ENCODE peak calls at places on chromosomes 1 and 21, in eight cellular contexts. One of them, this sample, is unnamed.

GRCh38 chr1:118275716-118276115 is 90.7 kb upstream of the SPAG17 start:
- DNase-seq in left ventricle myocardium inferior: no peak
- DNase-seq in progenitor cell of endocrine pancreas: no peak
- DNase-seq in activated CD8-positive, alpha-beta memory T cell treated with anti-CD3 and anti-CD28 coated beads, Interleukin-2, amount 50 U/mL, for 48 hours: no peak
- DNase-seq in bronchial epithelial cell: no peak
- DNase-seq in stimulated activated CD4-positive, alpha-beta T cell treated with anti-CD3 and anti-CD28 coated beads, Interleukin-4, amount 100 ng/mL, for 48 hours: no peak
- DNase-seq in stimulated activated CD8-positive, alpha-beta memory T cell treated with anti-CD3 and anti-CD28 coated beads, Interleukin-4, amount 100 ng/mL, for 24 hours: no peak
- DNase-seq in brain microvascular endothelial cell: no peak
- DNase-seq in this sample: no peak

GRCh38 chr1:224399887-224400286 is 34.7 kb downstream of the WDR26 start:
- DNase-seq in left ventricle myocardium inferior: no peak
- DNase-seq in progenitor cell of endocrine pancreas: no peak
- DNase-seq in bronchial epithelial cell: no peak
- DNase-seq in brain microvascular endothelial cell: no peak
- DNase-seq in stimulated activated CD8-positive, alpha-beta memory T cell treated with anti-CD3 and anti-CD28 coated beads, Interleukin-4, amount 100 ng/mL, for 24 hours: no peak
- DNase-seq in stimulated activated CD4-positive, alpha-beta T cell treated with anti-CD3 and anti-CD28 coated beads, Interleukin-4, amount 100 ng/mL, for 48 hours: no peak
- DNase-seq in activated CD8-positive, alpha-beta memory T cell treated with anti-CD3 and anti-CD28 coated beads, Interleukin-2, amount 50 U/mL, for 48 hours: no peak
- DNase-seq in this sample: no peak

GRCh38 chr1:202242080-202242419 is 48.5 kb downstream of the LGR6 start:
- DNase-seq in activated CD8-positive, alpha-beta memory T cell treated with anti-CD3 and anti-CD28 coated beads, Interleukin-2, amount 50 U/mL, for 48 hours: no peak
- DNase-seq in brain microvascular endothelial cell: no peak
- DNase-seq in stimulated activated CD8-positive, alpha-beta memory T cell treated with anti-CD3 and anti-CD28 coated beads, Interleukin-4, amount 100 ng/mL, for 24 hours: no peak
- DNase-seq in stimulated activated CD4-positive, alpha-beta T cell treated with anti-CD3 and anti-CD28 coated beads, Interleukin-4, amount 100 ng/mL, for 48 hours: no peak
- DNase-seq in progenitor cell of endocrine pancreas: no peak
- DNase-seq in bronchial epithelial cell: no peak
- DNase-seq in left ventricle myocardium inferior: no peak
- DNase-seq in this sample: no peak

GRCh38 chr1:156122519-156123355 is 8.2 kb downstream of the LMNA start:
- DNase-seq in brain microvascular endothelial cell: peak
- DNase-seq in stimulated activated CD4-positive, alpha-beta T cell treated with anti-CD3 and anti-CD28 coated beads, Interleukin-4, amount 100 ng/mL, for 48 hours: no peak
- DNase-seq in bronchial epithelial cell: peak
- DNase-seq in left ventricle myocardium inferior: peak
- DNase-seq in stimulated activated CD8-positive, alpha-beta memory T cell treated with anti-CD3 and anti-CD28 coated beads, Interleukin-4, amount 100 ng/mL, for 24 hours: no peak
- DNase-seq in progenitor cell of endocrine pancreas: no peak
- DNase-seq in activated CD8-positive, alpha-beta memory T cell treated with anti-CD3 and anti-CD28 coated beads, Interleukin-2, amount 50 U/mL, for 48 hours: no peak
- DNase-seq in this sample: peak

GRCh38 chr1:28591708-28592313 is at the start of gene RAB42:
- DNase-seq in stimulated activated CD4-positive, alpha-beta T cell treated with anti-CD3 and anti-CD28 coated beads, Interleukin-4, amount 100 ng/mL, for 48 hours: no peak
- DNase-seq in bronchial epithelial cell: no peak
- DNase-seq in brain microvascular endothelial cell: no peak
- DNase-seq in progenitor cell of endocrine pancreas: no peak
- DNase-seq in stimulated activated CD8-positive, alpha-beta memory T cell treated with anti-CD3 and anti-CD28 coated beads, Interleukin-4, amount 100 ng/mL, for 24 hours: no peak
- DNase-seq in activated CD8-positive, alpha-beta memory T cell treated with anti-CD3 and anti-CD28 coated beads, Interleukin-2, amount 50 U/mL, for 48 hours: no peak
- DNase-seq in left ventricle myocardium inferior: peak
- DNase-seq in this sample: peak

GRCh38 chr1:245441699-245442098 is 286.9 kb downstream of the KIF26B start:
- DNase-seq in brain microvascular endothelial cell: no peak
- DNase-seq in stimulated activated CD4-positive, alpha-beta T cell treated with anti-CD3 and anti-CD28 coated beads, Interleukin-4, amount 100 ng/mL, for 48 hours: no peak
- DNase-seq in activated CD8-positive, alpha-beta memory T cell treated with anti-CD3 and anti-CD28 coated beads, Interleukin-2, amount 50 U/mL, for 48 hours: no peak
- DNase-seq in bronchial epithelial cell: no peak
- DNase-seq in progenitor cell of endocrine pancreas: no peak
- DNase-seq in stimulated activated CD8-positive, alpha-beta memory T cell treated with anti-CD3 and anti-CD28 coated beads, Interleukin-4, amount 100 ng/mL, for 24 hours: no peak
- DNase-seq in left ventricle myocardium inferior: no peak
- DNase-seq in this sample: no peak

GRCh38 chr21:45262041-45262581 is 25.6 kb downstream of the POFUT2 start:
- DNase-seq in stimulated activated CD4-positive, alpha-beta T cell treated with anti-CD3 and anti-CD28 coated beads, Interleukin-4, amount 100 ng/mL, for 48 hours: no peak
- DNase-seq in activated CD8-positive, alpha-beta memory T cell treated with anti-CD3 and anti-CD28 coated beads, Interleukin-2, amount 50 U/mL, for 48 hours: peak
- DNase-seq in bronchial epithelial cell: no peak
- DNase-seq in brain microvascular endothelial cell: no peak
- DNase-seq in left ventricle myocardium inferior: no peak
- DNase-seq in stimulated activated CD8-positive, alpha-beta memory T cell treated with anti-CD3 and anti-CD28 coated beads, Interleukin-4, amount 100 ng/mL, for 24 hours: no peak
- DNase-seq in progenitor cell of endocrine pancreas: no peak
- DNase-seq in this sample: no peak

GRCh38 chr1:87329756-87330200 is 1.1 kb downstream of the LMO4 start:
- DNase-seq in progenitor cell of endocrine pancreas: no peak
- DNase-seq in bronchial epithelial cell: peak
- DNase-seq in activated CD8-positive, alpha-beta memory T cell treated with anti-CD3 and anti-CD28 coated beads, Interleukin-2, amount 50 U/mL, for 48 hours: no peak
- DNase-seq in left ventricle myocardium inferior: no peak
- DNase-seq in stimulated activated CD4-positive, alpha-beta T cell treated with anti-CD3 and anti-CD28 coated beads, Interleukin-4, amount 100 ng/mL, for 48 hours: no peak
- DNase-seq in brain microvascular endothelial cell: no peak
- DNase-seq in stimulated activated CD8-positive, alpha-beta memory T cell treated with anti-CD3 and anti-CD28 coated beads, Interleukin-4, amount 100 ng/mL, for 24 hours: no peak
- DNase-seq in this sample: peak

GRCh38 chr1:92441316-92442311 is 45.1 kb downstream of the GFI1 start:
- DNase-seq in left ventricle myocardium inferior: no peak
- DNase-seq in stimulated activated CD4-positive, alpha-beta T cell treated with anti-CD3 and anti-CD28 coated beads, Interleukin-4, amount 100 ng/mL, for 48 hours: no peak
- DNase-seq in brain microvascular endothelial cell: no peak
- DNase-seq in progenitor cell of endocrine pancreas: peak
- DNase-seq in activated CD8-positive, alpha-beta memory T cell treated with anti-CD3 and anti-CD28 coated beads, Interleukin-2, amount 50 U/mL, for 48 hours: no peak
- DNase-seq in stimulated activated CD8-positive, alpha-beta memory T cell treated with anti-CD3 and anti-CD28 coated beads, Interleukin-4, amount 100 ng/mL, for 24 hours: no peak
- DNase-seq in bronchial epithelial cell: no peak
- DNase-seq in this sample: peak

GRCh38 chr1:98792123-98792522 is 130.6 kb downstream of the SNX7 start:
- DNase-seq in stimulated activated CD8-positive, alpha-beta memory T cell treated with anti-CD3 and anti-CD28 coated beads, Interleukin-4, amount 100 ng/mL, for 24 hours: no peak
- DNase-seq in brain microvascular endothelial cell: peak
- DNase-seq in stimulated activated CD4-positive, alpha-beta T cell treated with anti-CD3 and anti-CD28 coated beads, Interleukin-4, amount 100 ng/mL, for 48 hours: no peak
- DNase-seq in activated CD8-positive, alpha-beta memory T cell treated with anti-CD3 and anti-CD28 coated beads, Interleukin-2, amount 50 U/mL, for 48 hours: no peak
- DNase-seq in bronchial epithelial cell: no peak
- DNase-seq in left ventricle myocardium inferior: no peak
- DNase-seq in progenitor cell of endocrine pancreas: no peak
- DNase-seq in this sample: no peak

GRCh38 chr1:10634428-10635384 is 160.0 kb downstream of the PEX14 start:
- DNase-seq in left ventricle myocardium inferior: no peak
- DNase-seq in bronchial epithelial cell: peak
- DNase-seq in activated CD8-positive, alpha-beta memory T cell treated with anti-CD3 and anti-CD28 coated beads, Interleukin-2, amount 50 U/mL, for 48 hours: no peak
- DNase-seq in brain microvascular endothelial cell: no peak
- DNase-seq in stimulated activated CD4-positive, alpha-beta T cell treated with anti-CD3 and anti-CD28 coated beads, Interleukin-4, amount 100 ng/mL, for 48 hours: no peak
- DNase-seq in stimulated activated CD8-positive, alpha-beta memory T cell treated with anti-CD3 and anti-CD28 coated beads, Interleukin-4, amount 100 ng/mL, for 24 hours: no peak
- DNase-seq in progenitor cell of endocrine pancreas: no peak
- DNase-seq in this sample: no peak

GRCh38 chr1:2429780-2430591 is 17.6 kb upstream of the PEX10 start:
- DNase-seq in bronchial epithelial cell: peak
- DNase-seq in brain microvascular endothelial cell: no peak
- DNase-seq in stimulated activated CD4-positive, alpha-beta T cell treated with anti-CD3 and anti-CD28 coated beads, Interleukin-4, amount 100 ng/mL, for 48 hours: peak
- DNase-seq in progenitor cell of endocrine pancreas: no peak
- DNase-seq in stimulated activated CD8-positive, alpha-beta memory T cell treated with anti-CD3 and anti-CD28 coated beads, Interleukin-4, amount 100 ng/mL, for 24 hours: no peak
- DNase-seq in activated CD8-positive, alpha-beta memory T cell treated with anti-CD3 and anti-CD28 coated beads, Interleukin-2, amount 50 U/mL, for 48 hours: no peak
- DNase-seq in left ventricle myocardium inferior: no peak
- DNase-seq in this sample: peak

GRCh38 chr1:6248798-6249731 is 5.1 kb downstream of the HES3 start:
- DNase-seq in stimulated activated CD4-positive, alpha-beta T cell treated with anti-CD3 and anti-CD28 coated beads, Interleukin-4, amount 100 ng/mL, for 48 hours: no peak
- DNase-seq in activated CD8-positive, alpha-beta memory T cell treated with anti-CD3 and anti-CD28 coated beads, Interleukin-2, amount 50 U/mL, for 48 hours: no peak
- DNase-seq in progenitor cell of endocrine pancreas: no peak
- DNase-seq in bronchial epithelial cell: no peak
- DNase-seq in brain microvascular endothelial cell: no peak
- DNase-seq in left ventricle myocardium inferior: peak
- DNase-seq in stimulated activated CD8-positive, alpha-beta memory T cell treated with anti-CD3 and anti-CD28 coated beads, Interleukin-4, amount 100 ng/mL, for 24 hours: no peak
- DNase-seq in this sample: peak